ENCODE peak calls at places on chromosomes 12 and 14, in eight cellular contexts. V is CD4-positive, alpha-beta T cell; O is COR-L47; K is NCI-H1105; J is T-helper 17 cell; C is activated CD4-positive, alpha-beta T cell treated with anti-CD3 and anti-CD28 coated beads for 24 hours; X is NCI-H226; S is testis. L is an unnamed sample.

GRCh38 chr12:46858368-46858767 is 32.6 kb upstream of the SLC38A4 start:
- DNase-seq in V (no peak), O (no peak), K (no peak), J (no peak), C (no peak), X (peak), S (no peak), L (no peak)

GRCh38 chr12:106010746-106011145 is 128.0 kb downstream of the NUAK1 start:
- DNase-seq in V (no peak), O (no peak), K (no peak), J (no peak), C (no peak), X (no peak), S (no peak), L (no peak)

GRCh38 chr12:48510111-48510510 is 15.3 kb upstream of the OR8S1 start:
- DNase-seq in V (no peak), O (no peak), K (no peak), J (no peak), C (no peak), X (no peak), S (no peak), L (no peak)

GRCh38 chr12:53051058-53051880 is 1.4 kb downstream of the TNS2 start:
- DNase-seq in V (no peak), O (peak), K (no peak), J (no peak), C (no peak), X (no peak), S (peak), L (peak)

GRCh38 chr12:6434205-6435180 is 10.3 kb upstream of the CD27 start:
- DNase-seq in V (no peak), O (no peak), K (no peak), J (no peak), C (no peak), X (no peak), S (no peak), L (no peak)

GRCh38 chr14:21092147-21093011 is 6.1 kb downstream of the ZNF219 start:
- DNase-seq in V (peak), O (peak), K (no peak), J (peak), C (peak), X (peak), S (peak), L (peak)

GRCh38 chr12:92955997-92956663 is 27.0 kb upstream of the EEA1 start:
- DNase-seq in V (no peak), O (no peak), K (no peak), J (no peak), C (no peak), X (peak), S (no peak), L (peak)

GRCh38 chr12:57609091-57609780 is 2.0 kb upstream of the ARHGEF25 start:
- DNase-seq in V (no peak), O (no peak), K (no peak), J (no peak), C (no peak), X (no peak), S (no peak), L (no peak)

GRCh38 chr14:76931629-76932402 is 96.7 kb downstream of the IRF2BPL start:
- DNase-seq in V (no peak), O (no peak), K (no peak), J (no peak), C (no peak), X (no peak), S (no peak), L (no peak)

GRCh38 chr12:2163172-2163927 is 110.6 kb downstream of the CACNA1C start:
- DNase-seq in V (no peak), O (no peak), K (no peak), J (no peak), C (no peak), X (peak), S (peak), L (no peak)

GRCh38 chr12:105995986-105996385 is 142.8 kb downstream of the NUAK1 start:
- DNase-seq in V (no peak), O (no peak), K (no peak), J (no peak), C (no peak), X (no peak), S (no peak), L (no peak)

GRCh38 chr12:12008931-12009611 is 61.7 kb upstream of the BCL2L14 start:
- DNase-seq in V (peak), O (peak), K (peak), J (no peak), C (peak), X (peak), S (no peak), L (peak)

GRCh38 chr14:96380735-96381134 is 11.2 kb upstream of the AK7 start:
- DNase-seq in V (no peak), O (no peak), K (no peak), J (no peak), C (no peak), X (no peak), S (no peak), L (no peak)

GRCh38 chr12:49538740-49539403 is at the start of gene KCNH3:
- DNase-seq in V (peak), O (peak), K (peak), J (peak), C (peak), X (peak), S (peak), L (peak)

GRCh38 chr12:80659512-80660094 is 47.8 kb upstream of the MYF6 start:
- DNase-seq in V (no peak), O (no peak), K (no peak), J (no peak), C (no peak), X (no peak), S (no peak), L (no peak)

GRCh38 chr14:103628684-103629502 is at the start of gene KLC1:
- DNase-seq in V (peak), O (peak), K (peak), J (peak), C (peak), X (peak), S (peak), L (peak)

GRCh38 chr12:42698213-42698612 is 108.7 kb upstream of the PRICKLE1 start:
- DNase-seq in V (no peak), O (no peak), K (no peak), J (no peak), C (no peak), X (peak), S (no peak), L (peak)

GRCh38 chr12:6852651-6853354 is 853 bp downstream of the USP5 start:
- DNase-seq in V (peak), O (no peak), K (no peak), J (peak), C (peak), X (peak), S (peak), L (peak)

GRCh38 chr12:58584885-58585284 is 335.4 kb downstream of the LRIG3 start:
- DNase-seq in V (no peak), O (no peak), K (no peak), J (no peak), C (no peak), X (no peak), S (no peak), L (no peak)

GRCh38 chr12:49482095-49483051 is 56.5 kb upstream of the KCNH3 start:
- DNase-seq in V (no peak), O (peak), K (peak), J (no peak), C (no peak), X (peak), S (no peak), L (peak)

GRCh38 chr12:111642681-111643427 is 42.9 kb downstream of the BRAP start:
- DNase-seq in V (no peak), O (no peak), K (no peak), J (no peak), C (no peak), X (no peak), S (no peak), L (no peak)

GRCh38 chr14:59182641-59183040 is 5.8 kb upstream of the DAAM1 start:
- DNase-seq in V (no peak), O (no peak), K (no peak), J (no peak), C (no peak), X (no peak), S (no peak), L (no peak)

GRCh38 chr14:50003213-50004021 is 110.5 kb downstream of the ARF6 start:
- DNase-seq in V (peak), O (peak), K (peak), J (peak), C (peak), X (peak), S (peak), L (peak)

GRCh38 chr12:130704606-130705005 is 11.5 kb downstream of the RIMBP2 start:
- DNase-seq in V (no peak), O (no peak), K (no peak), J (no peak), C (no peak), X (no peak), S (peak), L (no peak)

GRCh38 chr12:63668028-63668799 is at the start of gene DPY19L2:
- DNase-seq in V (no peak), O (peak), K (peak), J (no peak), C (no peak), X (peak), S (peak), L (peak)

GRCh38 chr12:112122823-112123690 is 2.3 kb upstream of the TRAFD1 start:
- DNase-seq in V (no peak), O (no peak), K (no peak), J (no peak), C (no peak), X (peak), S (no peak), L (no peak)

GRCh38 chr12:94037444-94037843 is 110.9 kb upstream of the PLXNC1 start:
- DNase-seq in V (no peak), O (no peak), K (no peak), J (no peak), C (no peak), X (no peak), S (no peak), L (no peak)

GRCh38 chr12:1205512-1206060 is 214.6 kb downstream of the ERC1 start:
- DNase-seq in V (no peak), O (no peak), K (no peak), J (no peak), C (no peak), X (no peak), S (no peak), L (peak)

GRCh38 chr14:51957950-51958349 is 31.4 kb upstream of the RTRAF start:
- DNase-seq in V (no peak), O (no peak), K (no peak), J (no peak), C (no peak), X (peak), S (no peak), L (no peak)

GRCh38 chr12:110180591-110181005 is 56.4 kb downstream of the IFT81 start:
- DNase-seq in V (no peak), O (no peak), K (no peak), J (no peak), C (no peak), X (no peak), S (no peak), L (peak)

GRCh38 chr12:94042321-94042720 is 106.1 kb upstream of the PLXNC1 start:
- DNase-seq in V (no peak), O (no peak), K (no peak), J (no peak), C (no peak), X (no peak), S (no peak), L (no peak)

GRCh38 chr12:179885-180284 is 34.1 kb downstream of the SLC6A12 start:
- DNase-seq in V (no peak), O (no peak), K (no peak), J (no peak), C (no peak), X (no peak), S (no peak), L (no peak)

GRCh38 chr12:125533434-125534029 is 468.3 kb downstream of the AACS start:
- DNase-seq in V (no peak), O (peak), K (peak), J (no peak), C (no peak), X (no peak), S (peak), L (peak)

L was measured in kidney tubule cell.